ENCODE peak calls at places on chromosome 20, in five cellular contexts. Y is stimulated activated CD4-positive, alpha-beta T cell treated with anti-CD3 and anti-CD28 coated beads, Interleukin-12 subunit alpha, Interleukin-12 subunit beta, amount 100 ng/mL, for 24 hours; L is right lobe of liver; E is activated CD8-positive, alpha-beta T cell treated with anti-CD3 and anti-CD28 coated beads, Interleukin-2, amount 10 ng/mL, durations not matched to agents 7 days and 5 days; J is KG1. D is an unnamed sample.

GRCh38 chr20:31652917-31653385 is 15.2 kb downstream of the COX4I2 start:
- DNase-seq in Y (no peak), L (no peak), E (no peak), J (no peak), D (no peak)

GRCh38 chr20:57092112-57092899 is 174.1 kb downstream of the BMP7 start:
- DNase-seq in Y (peak), L (peak), E (peak), J (peak), D (peak)

GRCh38 chr20:11502051-11502450 is 415.6 kb upstream of the BTBD3 start:
- DNase-seq in Y (no peak), L (no peak), E (no peak), J (no peak), D (no peak)

GRCh38 chr20:46712056-46712636 is 2.7 kb downstream of the SLC2A10 start:
- DNase-seq in Y (no peak), L (no peak), E (no peak), J (no peak), D (no peak)

GRCh38 chr20:48647873-48648272 is 179.9 kb downstream of the PREX1 start:
- DNase-seq in Y (no peak), L (no peak), E (no peak), J (no peak), D (no peak)

GRCh38 chr20:5557123-5557522 is 193.1 kb upstream of the SHLD1 start:
- DNase-seq in Y (peak), L (no peak), E (peak), J (no peak), D (no peak)

GRCh38 chr20:19210426-19211155 is 1.9 kb upstream of the SLC24A3 start:
- DNase-seq in Y (no peak), L (no peak), E (no peak), J (no peak), D (no peak)

GRCh38 chr20:38829296-38829875 is 23.9 kb downstream of the PPP1R16B start:
- DNase-seq in Y (no peak), L (no peak), E (no peak), J (no peak), D (no peak)

GRCh38 chr20:58102252-58102651 is 126.2 kb downstream of the ANKRD60 start:
- DNase-seq in Y (no peak), L (no peak), E (no peak), J (no peak), D (no peak)

GRCh38 chr20:6466065-6466810 is 301.2 kb upstream of the BMP2 start:
- DNase-seq in Y (no peak), L (no peak), E (no peak), J (no peak), D (no peak)

GRCh38 chr20:10949930-10950783 is 276.4 kb upstream of the JAG1 start:
- DNase-seq in Y (no peak), L (no peak), E (no peak), J (no peak), D (no peak)